ENCODE peak calls at places on chromosomes 4 and X, in four cellular contexts. G is PC-3, P is tibial nerve, X is RWPE2. A is an unnamed sample. For H3K4me1, the result is how much of the 10 kb centered on the place peaks cover.

GRCh38 chrX:34875204-34875603 is 67.4 kb upstream of the FAM47B start:
- DNase-seq in P (no peak), G (peak), X (no peak), A (no peak)

GRCh38 chr4:11805837-11806236 is 377.1 kb upstream of the HS3ST1 start:
- DNase-seq in X (no peak), G (peak), P (no peak), A (no peak)

GRCh38 chr4:8701101-8702019 is 108.8 kb downstream of the CPZ start:
- DNase-seq in X (no peak), G (no peak), P (no peak), A (no peak)

GRCh38 chrX:45621356-45622041 is 420.8 kb upstream of the DIPK2B start:
- DNase-seq in X (no peak), G (peak), P (no peak), A (no peak)

GRCh38 chr4:69764311-69764710 is 3.9 kb upstream of the SULT1B1 start:
- DNase-seq in G (no peak), P (no peak), X (no peak), A (no peak)

GRCh38 chrX:44451056-44451455 is 91.6 kb downstream of the FUNDC1 start:
- DNase-seq in G (no peak), X (no peak), P (no peak), A (no peak)

GRCh38 chrX:68945603-68946228 is 116.9 kb downstream of the EFNB1 start:
- DNase-seq in X (no peak), G (peak), P (no peak), A (peak)

GRCh38 chrX:122504026-122504425 is 680.1 kb upstream of the GRIA3 start:
- DNase-seq in P (no peak), X (no peak), G (peak), A (no peak)

GRCh38 chr4:3387154-3387942 is 54.4 kb upstream of the HGFAC start:
- DNase-seq in G (no peak), X (no peak), P (no peak), A (no peak)

GRCh38 chr4:147479817-147480216 is 1.1 kb upstream of the EDNRA start:
- DNase-seq in X (no peak), G (no peak), P (peak), A (no peak)

GRCh38 chr4:186792994-186793393 is 69.3 kb upstream of the FAT1 start:
- DNase-seq in G (no peak), X (no peak), P (no peak), A (no peak)

GRCh38 chr4:123478859-123479345 is 82.3 kb downstream of the SPRY1 start:
- DNase-seq in P (no peak), X (no peak), G (peak), A (no peak)

GRCh38 chrX:154040307-154040756 is 20.6 kb upstream of the IRAK1 start:
- DNase-seq in P (no peak), G (no peak), X (no peak), A (no peak)

GRCh38 chr4:85358831-85359230 is 116.1 kb upstream of the ARHGAP24 start:
- DNase-seq in X (no peak), G (no peak), P (no peak), A (no peak)

GRCh38 chr4:2923141-2923551 is 40.1 kb downstream of the NOP14 start:
- DNase-seq in X (no peak), P (no peak), G (no peak), A (no peak)

GRCh38 chr4:94650129-94650495 is 107.6 kb upstream of the BMPR1B start:
- DNase-seq in G (no peak), P (no peak), X (no peak), A (no peak)

GRCh38 chrX:1598021-1598875 is 6.8 kb downstream of the AKAP17A start:
- DNase-seq in G (no peak), X (peak), P (peak), A (no peak)

DNA sequence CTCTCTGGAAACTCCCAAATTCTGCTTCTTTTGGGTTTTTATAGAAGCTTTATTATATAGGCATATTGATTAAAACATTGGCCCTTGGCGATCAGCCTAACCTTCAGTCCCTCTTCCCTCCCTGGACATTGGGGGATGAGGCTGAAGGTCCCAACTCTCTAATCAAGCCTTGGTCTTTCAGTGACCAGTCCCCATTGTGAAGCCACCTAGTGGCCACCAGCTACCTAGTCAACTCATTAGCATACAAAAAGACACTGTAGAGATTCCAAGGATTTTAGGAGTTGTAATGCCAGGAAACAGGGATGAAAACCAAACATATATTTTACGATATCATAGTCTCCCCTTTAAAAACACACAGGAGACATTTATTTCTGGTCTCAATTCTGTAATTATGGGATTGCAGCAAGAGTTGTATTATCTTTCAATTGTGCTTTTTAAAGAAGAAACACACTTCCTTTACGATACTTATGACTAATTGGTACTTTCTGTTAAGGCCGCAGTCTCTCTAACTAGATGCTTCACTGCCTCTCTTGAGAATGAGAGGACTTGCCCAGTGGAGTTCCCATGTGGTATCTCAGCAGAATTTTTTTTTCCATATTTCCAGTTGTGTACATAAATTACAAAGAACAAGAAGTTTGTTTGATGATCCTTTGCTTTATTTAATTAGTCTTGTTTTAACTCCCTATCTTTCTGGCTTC is 58.2 kb downstream of the WDR17 start:
- DNase-seq in P (no peak), G (peak), X (no peak), A (no peak)
- H3K4me1 ChIP-seq in P (under half), G (under half), X (under half), A (under half)

DNA sequence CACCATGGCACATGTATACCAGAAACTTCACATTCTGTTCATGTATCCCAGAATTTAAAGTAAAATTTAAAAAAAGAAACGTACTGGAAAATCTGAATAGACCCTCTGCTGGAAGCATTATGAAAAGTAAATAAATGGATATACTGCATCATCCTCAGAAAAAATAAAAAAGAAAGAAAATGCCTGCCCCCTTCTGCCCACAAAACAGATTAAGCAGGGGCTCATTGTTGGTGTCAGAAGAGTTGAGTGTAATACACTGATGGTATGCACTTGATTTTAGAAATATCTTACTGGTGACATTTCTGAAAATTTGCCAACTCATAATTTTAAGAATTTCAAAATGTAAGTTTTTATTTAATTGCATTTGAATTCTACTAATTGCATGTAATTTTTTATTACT is 77.8 kb downstream of the LRP2BP start:
- DNase-seq in P (no peak), X (no peak), G (no peak), A (no peak)
- TF ChIP-seq CTCF in P (no peak), X (peak), G (no peak), A (no peak)

DNA sequence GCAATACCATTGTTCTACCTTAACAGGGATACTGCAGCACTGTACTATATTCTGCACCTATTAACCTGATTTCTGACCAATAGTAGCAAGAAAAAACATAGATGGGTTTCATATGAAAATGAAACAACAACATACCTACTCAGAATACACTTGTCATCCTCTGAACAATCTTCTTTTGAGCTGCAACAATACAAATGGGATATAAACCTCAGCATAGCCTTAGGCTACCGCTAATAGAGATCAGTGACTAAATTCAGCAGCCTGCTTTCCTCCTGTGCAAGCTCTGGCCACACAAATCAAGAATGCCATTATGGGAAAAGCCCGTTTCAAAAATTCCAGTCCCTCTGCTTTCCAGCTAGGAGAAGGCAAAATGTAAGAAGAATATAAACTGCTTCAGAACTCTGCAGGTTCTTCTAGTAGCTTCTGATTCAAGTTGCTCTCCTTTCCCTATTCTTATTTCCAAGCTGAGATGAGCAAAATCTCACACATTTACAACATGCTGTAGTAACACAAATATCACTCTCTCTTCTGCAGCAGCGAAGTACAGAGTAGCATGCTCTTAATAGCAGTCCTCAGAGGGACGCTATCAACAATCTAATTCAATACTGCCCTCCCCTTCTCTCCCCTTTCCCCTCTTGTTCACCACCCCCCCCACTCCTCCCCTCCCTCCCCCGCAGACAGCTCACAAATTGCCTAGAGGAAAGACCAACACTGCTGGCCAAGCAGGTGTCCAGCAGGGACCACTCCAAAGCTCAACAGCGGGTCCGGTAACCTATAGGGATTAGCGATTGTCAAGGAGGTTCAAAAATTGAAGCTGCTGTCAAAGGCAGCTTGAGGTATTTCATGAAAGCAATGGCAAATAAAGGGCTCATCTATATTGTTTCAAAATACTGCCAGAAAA is 143.2 kb downstream of the KLHL13 start:
- DNase-seq in X (no peak), G (no peak), P (no peak), A (no peak)
- H3K4me3 ChIP-seq in X (no peak), G (no peak), P (peak), A (no peak)

GRCh38 chrX:40088803-40089540 is 8.8 kb downstream of the BCOR start:
- DNase-seq in X (no peak), G (no peak), P (no peak), A (no peak)
- H3K4me1 ChIP-seq in X (under half), G (half or more), P (half or more), A (under half)

GRCh38 chr4:71209161-71209560 is 129.7 kb upstream of the SLC4A4 start:
- DNase-seq in G (no peak), X (no peak), P (no peak), A (no peak)

GRCh38 chr4:71211748-71212147 is 127.1 kb upstream of the SLC4A4 start:
- DNase-seq in G (no peak), X (no peak), P (no peak), A (no peak)

GRCh38 chr4:71214578-71214977 is 124.2 kb upstream of the SLC4A4 start:
- DNase-seq in X (no peak), P (no peak), G (no peak), A (no peak)

GRCh38 chr4:71212216-71212615 is 126.6 kb upstream of the SLC4A4 start:
- DNase-seq in P (no peak), G (no peak), X (no peak), A (no peak)

GRCh38 chr4:71210831-71211230 is 128.0 kb upstream of the SLC4A4 start:
- DNase-seq in P (no peak), X (no peak), G (no peak), A (no peak)
- TF ChIP-seq CTCF in P (no peak), X (no peak), G (no peak), A (no peak)